ENCODE peak calls at places on chromosome 11, in seven cellular contexts. D is HS-5; X is left lung; P is Peyer's patch; E is stimulated activated CD4-positive, alpha-beta T cell treated with anti-CD3 and anti-CD28 coated beads, Interleukin-15, amount 100 ng/mL, for 1 hour; L is chondrocyte; G is stomach. N is an unnamed sample.

GRCh38 chr11:76424891-76425290 is 19.9 kb upstream of the EMSY start:
- DNase-seq in D (no peak), X (no peak), P (no peak), E (no peak), L (no peak), G (no peak), N (no peak)

GRCh38 chr11:126385991-126386728 is 30.7 kb downstream of the ST3GAL4 start:
- DNase-seq in D (no peak), X (no peak), P (no peak), E (no peak), L (peak), G (no peak), N (no peak)

GRCh38 chr11:105609832-105610781 is at the start of gene GRIA4:
- DNase-seq in D (no peak), X (no peak), P (peak), E (no peak), L (peak), G (peak), N (no peak)

GRCh38 chr11:117816151-117816741 is 8.3 kb downstream of the FXYD2 start:
- DNase-seq in D (no peak), X (no peak), P (no peak), E (no peak), L (peak), G (no peak), N (no peak)

GRCh38 chr11:115279831-115280761 is 224.1 kb downstream of the CADM1 start:
- DNase-seq in D (no peak), X (no peak), P (no peak), E (no peak), L (no peak), G (no peak), N (no peak)

GRCh38 chr11:60777572-60777971 is 7.6 kb upstream of the MS4A10 start:
- DNase-seq in D (peak), X (peak), P (peak), E (no peak), L (peak), G (no peak), N (no peak)

GRCh38 chr11:31808721-31809542 is 2.2 kb downstream of the PAX6 start:
- DNase-seq in D (no peak), X (no peak), P (no peak), E (no peak), L (no peak), G (no peak), N (no peak)

GRCh38 chr11:47711225-47711624 is 3.9 kb downstream of the AGBL2 start:
- DNase-seq in D (no peak), X (no peak), P (no peak), E (no peak), L (no peak), G (no peak), N (no peak)

GRCh38 chr11:103091024-103091423 is 936 bp downstream of the DCUN1D5 start:
- DNase-seq in D (no peak), X (no peak), P (no peak), E (no peak), L (no peak), G (no peak), N (no peak)

GRCh38 chr11:128226106-128226716 is 361.1 kb downstream of the ETS1 start:
- DNase-seq in D (no peak), X (no peak), P (no peak), E (no peak), L (no peak), G (no peak), N (no peak)

GRCh38 chr11:98940913-98941312 is 79.8 kb upstream of the CNTN5 start:
- DNase-seq in D (no peak), X (no peak), P (no peak), E (no peak), L (no peak), G (no peak), N (peak)

GRCh38 chr11:123682976-123683375 is 28.6 kb upstream of the SCN3B start:
- DNase-seq in D (no peak), X (no peak), P (no peak), E (no peak), L (no peak), G (no peak), N (no peak)